ENCODE peak calls at places on chromosomes 2 and 18, in nine cellular contexts. I is thoracic aorta, D is lung, T is heart left ventricle, U is fibroblast of lung, O is tibial nerve, W is DND-41, B is hepatocyte, G is upper lobe of right lung. E is an unnamed sample. For H3K36me3, the result is how much of the 10 kb centered on the place peaks cover.

GRCh38 chr2:30421026-30421425 is 26.0 kb upstream of the LCLAT1 start:
- DNase-seq in D (no peak), T (no peak), O (no peak), I (no peak), W (peak), U (no peak), B (no peak), G (no peak), E (no peak)

GRCh38 chr2:241228860-241229516 is 40.5 kb downstream of the ANO7 start:
- DNase-seq in D (no peak), T (peak), B (no peak), U (no peak), G (peak), W (no peak), I (no peak), O (no peak), E (no peak)

GRCh38 chr2:133438026-133438425 is 130.2 kb downstream of the NCKAP5 start:
- DNase-seq in G (no peak), I (no peak), W (no peak), B (no peak), T (no peak), D (no peak), U (no peak), O (no peak), E (no peak)

GRCh38 chr18:25278415-25278814 is 73.6 kb downstream of the ZNF521 start:
- DNase-seq in U (peak), W (no peak), G (no peak), T (no peak), D (no peak), B (no peak), O (no peak), I (no peak), E (no peak)

GRCh38 chr2:233865838-233866237 is 2.3 kb downstream of the MSL3B start:
- DNase-seq in D (no peak), I (no peak), B (no peak), U (no peak), G (no peak), T (no peak), O (no peak), W (peak), E (no peak)

GRCh38 chr2:105545731-105546622 is 147.1 kb upstream of the FHL2 start:
- DNase-seq in D (peak), G (no peak), T (peak), W (peak), B (peak), U (peak), I (no peak), O (peak), E (peak)

GRCh38 chr2:105224444-105224843 is 17.1 kb upstream of the GPR45 start:
- DNase-seq in U (no peak), B (no peak), T (no peak), I (no peak), G (no peak), O (no peak), D (no peak), W (no peak), E (no peak)

GRCh38 chr2:64135421-64135820 is 8.8 kb downstream of the PELI1 start:
- DNase-seq in T (no peak), D (no peak), B (no peak), O (no peak), W (no peak), G (no peak), I (no peak), U (no peak), E (no peak)

GRCh38 chr2:210445116-210445707 is 31.3 kb downstream of the LANCL1 start:
- DNase-seq in B (peak), U (peak), T (no peak), D (no peak), O (no peak), G (no peak), W (no peak), I (no peak), E (no peak)

GRCh38 chr2:160205511-160205910 is 5.4 kb upstream of the ITGB6 start:
- DNase-seq in I (peak), T (no peak), D (peak), W (peak), G (peak), O (no peak), U (peak), B (peak), E (peak)

GRCh38 chr2:103656558-103656957 is 894.7 kb downstream of the TMEM182 start:
- DNase-seq in W (no peak), D (no peak), U (peak), G (no peak), T (no peak), O (no peak), B (peak), I (no peak), E (no peak)

GRCh38 chr2:26534098-26534864 is 56.4 kb upstream of the OTOF start:
- DNase-seq in T (no peak), U (no peak), D (no peak), O (no peak), I (no peak), G (peak), B (no peak), W (no peak), E (no peak)

GRCh38 chr2:230716588-230716987 is 3.9 kb downstream of the CAB39 start:
- DNase-seq in G (no peak), I (no peak), U (no peak), B (no peak), T (no peak), D (no peak), O (no peak), W (no peak), E (no peak)

DNA sequence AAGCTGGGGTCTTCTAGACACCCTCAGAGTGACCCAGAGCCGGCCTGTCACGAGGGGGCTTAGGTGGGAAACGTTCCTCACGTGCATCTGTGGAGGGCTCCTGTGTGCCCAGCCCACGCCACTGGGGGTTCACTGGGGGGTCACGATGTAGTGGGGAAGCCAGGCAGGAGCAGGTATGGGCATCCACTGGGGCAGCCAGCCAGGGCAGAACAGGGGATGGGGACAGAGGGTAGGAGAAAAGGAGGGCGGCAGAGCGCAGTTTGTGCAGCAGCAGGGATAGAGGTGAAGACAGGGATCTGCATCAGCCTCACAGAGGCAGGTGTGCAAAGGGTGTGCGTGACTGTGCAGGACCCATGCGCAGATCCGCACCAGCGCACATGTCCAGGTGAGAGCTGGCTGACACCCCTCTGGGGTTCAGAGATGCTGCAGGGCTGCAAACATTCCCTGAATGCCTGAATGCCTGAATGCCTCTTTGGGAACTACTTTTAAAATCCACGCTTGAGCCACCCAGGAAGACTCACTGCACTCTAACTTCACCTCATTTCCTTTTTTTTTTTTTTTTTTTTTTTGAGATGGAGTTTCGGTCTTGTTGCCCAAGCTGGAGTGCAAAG is 10.0 kb downstream of the PNKD start:
- DNase-seq in T (no peak), U (no peak), G (no peak), I (no peak), O (no peak), W (no peak), D (no peak), B (no peak), E (no peak)
- H3K36me3 ChIP-seq in T (under half), U (under half), G (half or more), I (half or more), O (under half), W (under half), D (half or more), B (under half), E (half or more)

DNA sequence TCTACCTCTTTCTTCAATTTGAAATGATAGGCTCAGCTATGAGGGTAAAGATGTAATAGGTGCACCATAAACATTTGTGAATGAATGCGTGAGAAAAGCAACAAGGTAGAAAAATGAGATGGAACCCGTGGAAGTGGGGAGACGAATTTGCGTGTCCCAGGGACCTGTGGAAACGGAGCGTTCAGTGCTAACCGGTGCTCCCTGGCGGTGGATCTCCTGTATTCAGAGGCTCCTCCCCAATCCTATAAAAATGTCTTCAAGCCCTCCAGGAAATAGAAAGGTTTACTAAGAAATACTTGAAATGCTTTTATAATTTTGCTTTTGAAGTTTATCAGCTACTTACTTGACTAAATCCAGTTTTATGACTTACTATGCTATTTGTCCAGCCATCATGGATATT is 62.8 kb upstream of the RBM44 start:
- DNase-seq in O (no peak), U (no peak), D (no peak), I (no peak), W (no peak), B (no peak), T (no peak), G (no peak), E (no peak)
- TF ChIP-seq CTCF in O (no peak), U (no peak), D (no peak), I (no peak), W (no peak), B (peak), T (no peak), G (no peak), E (no peak)

DNA sequence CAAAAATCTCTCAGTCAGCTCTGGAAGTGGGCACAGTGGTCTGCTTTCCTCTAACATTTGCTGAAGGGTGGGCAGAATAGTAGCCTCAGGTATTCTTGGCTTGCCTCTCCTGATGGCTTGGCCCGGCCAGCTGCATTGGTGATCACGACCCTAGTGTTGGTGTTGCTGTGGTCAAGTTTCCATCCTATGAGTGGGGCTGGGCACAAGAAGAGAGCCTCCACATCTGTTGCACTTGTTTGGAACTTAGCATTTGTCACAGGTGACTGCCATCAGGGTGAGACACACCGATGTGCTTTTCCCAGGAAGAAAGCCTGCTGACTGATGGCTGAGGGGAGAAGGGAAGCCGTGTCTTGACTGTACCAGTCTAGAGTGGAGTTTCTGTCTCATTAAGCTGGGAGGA is 33.1 kb upstream of the SNORC start:
- DNase-seq in U (no peak), T (no peak), I (no peak), W (no peak), O (no peak), B (no peak), G (no peak), D (no peak), E (no peak)
- H3K36me3 ChIP-seq in U (under half), T (under half), I (under half), W (half or more), O (under half), B (under half), G (half or more), D (under half), E (under half)

DNA sequence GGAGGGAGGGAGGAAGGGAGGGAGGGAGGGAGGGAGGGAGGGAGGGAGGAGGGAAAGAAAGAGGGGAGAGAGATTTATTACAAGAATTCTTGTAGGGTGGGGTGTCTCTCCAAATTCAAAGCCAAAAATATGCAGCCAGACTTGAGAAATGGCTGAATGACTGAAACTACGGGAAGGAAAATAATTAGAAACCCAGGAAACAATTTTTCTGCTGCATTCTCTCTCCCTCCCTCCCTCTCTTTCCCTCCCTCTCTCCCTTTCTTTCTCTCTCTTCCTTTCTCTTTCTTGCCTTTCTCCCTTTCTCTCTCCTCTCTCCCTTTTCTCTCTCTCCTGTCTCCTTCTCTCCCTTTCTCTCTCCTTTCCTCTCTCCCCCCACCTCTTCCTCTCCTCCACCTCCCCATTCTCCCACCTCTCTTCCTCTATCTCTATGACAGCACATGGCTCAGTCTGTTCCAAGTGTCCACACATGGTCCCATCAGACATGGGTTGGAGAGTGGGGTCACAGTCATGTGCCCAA is 218.7 kb downstream of the C1D start:
- DNase-seq in G (no peak), T (no peak), U (no peak), B (no peak), I (no peak), D (no peak), W (no peak), O (no peak), E (no peak)
- TF ChIP-seq CTCF in G (no peak), T (no peak), U (no peak), B (no peak), I (no peak), D (no peak), W (no peak), O (no peak), E (no peak)

GRCh38 chr2:196914867-196915465 is 11.5 kb downstream of the PGAP1 start:
- DNase-seq in D (no peak), B (no peak), U (no peak), O (no peak), W (no peak), G (no peak), I (no peak), T (no peak), E (no peak)

GRCh38 chr2:196913691-196914090 is 12.8 kb downstream of the PGAP1 start:
- DNase-seq in U (no peak), B (no peak), G (no peak), T (no peak), I (no peak), O (no peak), W (no peak), D (no peak), E (no peak)

GRCh38 chr2:196917802-196918201 is 8.7 kb downstream of the PGAP1 start:
- DNase-seq in W (no peak), T (no peak), U (no peak), D (no peak), B (no peak), I (no peak), O (no peak), G (no peak), E (no peak)

GRCh38 chr2:196918927-196919326 is 7.6 kb downstream of the PGAP1 start:
- DNase-seq in U (no peak), O (no peak), T (no peak), G (no peak), D (no peak), I (no peak), B (no peak), W (no peak), E (no peak)

GRCh38 chr2:196915512-196916189 is 10.9 kb downstream of the PGAP1 start:
- DNase-seq in B (no peak), U (no peak), I (no peak), W (no peak), T (no peak), G (no peak), O (no peak), D (no peak), E (no peak)
- H3K36me3 ChIP-seq in B (under half), U (under half), I (under half), W (half or more), T (under half), G (under half), O (under half), D (under half), E (under half)

E was measured in brain microvascular endothelial cell.